ENCODE peak calls at places on chromosomes 3 and 15, in five cellular contexts. U is uterus, R is testis, P is A549, E is right lobe of liver. D is an unnamed sample.

GRCh38 chr15:61459785-61460707 is 230.9 kb upstream of the RORA start:
- DNase-seq in U (no peak), R (no peak), P (no peak), E (no peak), D (no peak)

GRCh38 chr15:70875001-70875782 is 17.0 kb downstream of the THAP10 start:
- DNase-seq in U (no peak), R (no peak), P (no peak), E (no peak), D (no peak)

GRCh38 chr3:11568503-11569155 is 75.1 kb downstream of the VGLL4 start:
- DNase-seq in U (peak), R (peak), P (peak), E (peak), D (peak)

GRCh38 chr15:31197497-31198414 is 96.2 kb upstream of the TRPM1 start:
- DNase-seq in U (no peak), R (peak), P (no peak), E (peak), D (peak)

GRCh38 chr3:189276481-189277190 is 104.9 kb downstream of the TPRG1 start:
- DNase-seq in U (no peak), R (peak), P (no peak), E (no peak), D (no peak)

GRCh38 chr15:76393614-76394013 is 57.0 kb downstream of the ISL2 start:
- DNase-seq in U (no peak), R (no peak), P (no peak), E (no peak), D (no peak)

GRCh38 chr3:73848173-73848751 is 223.5 kb upstream of the PDZRN3 start:
- DNase-seq in U (no peak), R (peak), P (no peak), E (no peak), D (peak)

GRCh38 chr3:119700269-119700919 is 2.4 kb upstream of the CFAP91 start:
- DNase-seq in U (no peak), R (no peak), P (no peak), E (no peak), D (peak)

GRCh38 chr3:83426311-83426710 is 1532.5 kb upstream of the CADM2 start:
- DNase-seq in U (no peak), R (no peak), P (no peak), E (no peak), D (no peak)

GRCh38 chr3:126895178-126896066 is 87.5 kb upstream of the PLXNA1 start:
- DNase-seq in U (no peak), R (peak), P (peak), E (no peak), D (peak)

GRCh38 chr3:183116051-183116614 is 16.8 kb upstream of the MCCC1 start:
- DNase-seq in U (no peak), R (peak), P (peak), E (peak), D (peak)

GRCh38 chr3:128280466-128281455 is 127.5 kb downstream of the EEFSEC start:
- DNase-seq in U (no peak), R (no peak), P (no peak), E (no peak), D (no peak)

GRCh38 chr3:18623220-18623619 is 198.1 kb upstream of the SATB1 start:
- DNase-seq in U (no peak), R (no peak), P (no peak), E (no peak), D (no peak)

GRCh38 chr3:109927726-109928125 is 590.4 kb upstream of the DPPA4 start:
- DNase-seq in U (no peak), R (no peak), P (no peak), E (no peak), D (no peak)

GRCh38 chr3:195297446-195297845 is 26.5 kb upstream of the XXYLT1 start:
- DNase-seq in U (no peak), R (no peak), P (no peak), E (no peak), D (no peak)

GRCh38 chr15:70248116-70249025 is 150.7 kb upstream of the TLE3 start:
- DNase-seq in U (no peak), R (no peak), P (no peak), E (no peak), D (no peak)

GRCh38 chr15:22880068-22880980 is 41.9 kb downstream of the NIPA2 start:
- DNase-seq in U (no peak), R (no peak), P (no peak), E (no peak), D (peak)

GRCh38 chr3:116001063-116001765 is 377.9 kb downstream of the GAP43 start:
- DNase-seq in U (no peak), R (no peak), P (no peak), E (no peak), D (no peak)

GRCh38 chr3:27507111-27507510 is 22.9 kb upstream of the SLC4A7 start:
- DNase-seq in U (no peak), R (no peak), P (no peak), E (no peak), D (no peak)

GRCh38 chr3:16917256-16917935 is 32.6 kb downstream of the PLCL2 start:
- DNase-seq in U (no peak), R (no peak), P (no peak), E (no peak), D (no peak)

GRCh38 chr3:79515072-79515471 is 252.7 kb downstream of the ROBO1 start:
- DNase-seq in U (no peak), R (no peak), P (no peak), E (no peak), D (no peak)

GRCh38 chr3:66748175-66748876 is 247.5 kb upstream of the LRIG1 start:
- DNase-seq in U (no peak), R (no peak), P (no peak), E (no peak), D (no peak)

GRCh38 chr3:152331018-152331541 is 62.4 kb downstream of the MBNL1 start:
- DNase-seq in U (no peak), R (no peak), P (peak), E (no peak), D (no peak)

GRCh38 chr3:25781758-25782594 is 1.3 kb downstream of the NGLY1 start:
- DNase-seq in U (no peak), R (no peak), P (no peak), E (no peak), D (no peak)

GRCh38 chr3:41598804-41599481 is 363.0 kb downstream of the ULK4 start:
- DNase-seq in U (peak), R (no peak), P (no peak), E (no peak), D (no peak)

GRCh38 chr3:127781411-127782001 is 40.8 kb downstream of the MGLL start:
- DNase-seq in U (no peak), R (no peak), P (no peak), E (no peak), D (no peak)

GRCh38 chr3:66441124-66441523 is 59.7 kb downstream of the LRIG1 start:
- DNase-seq in U (no peak), R (no peak), P (no peak), E (no peak), D (no peak)

GRCh38 chr3:41200669-41201021 is 1.3 kb downstream of the CTNNB1 start:
- DNase-seq in U (no peak), R (peak), P (no peak), E (no peak), D (no peak)

GRCh38 chr15:37586976-37587375 is 347.5 kb upstream of the TMCO5A start:
- DNase-seq in U (no peak), R (no peak), P (no peak), E (no peak), D (no peak)

GRCh38 chr3:139326131-139326530 is 17.7 kb upstream of the MRPS22 start:
- DNase-seq in U (no peak), R (no peak), P (no peak), E (no peak), D (no peak)

GRCh38 chr15:94909510-94909909 is 678.1 kb downstream of the MCTP2 start:
- DNase-seq in U (no peak), R (no peak), P (no peak), E (no peak), D (no peak)

GRCh38 chr3:10757821-10758130 is 58.3 kb upstream of the SLC6A11 start:
- DNase-seq in U (no peak), R (no peak), P (no peak), E (no peak), D (no peak)

GRCh38 chr3:24802614-24803013 is 308.0 kb upstream of the THRB start:
- DNase-seq in U (no peak), R (no peak), P (no peak), E (no peak), D (no peak)

GRCh38 chr3:111032677-111033076 is 38.9 kb upstream of the NECTIN3 start:
- DNase-seq in U (no peak), R (no peak), P (no peak), E (no peak), D (no peak)

DNA sequence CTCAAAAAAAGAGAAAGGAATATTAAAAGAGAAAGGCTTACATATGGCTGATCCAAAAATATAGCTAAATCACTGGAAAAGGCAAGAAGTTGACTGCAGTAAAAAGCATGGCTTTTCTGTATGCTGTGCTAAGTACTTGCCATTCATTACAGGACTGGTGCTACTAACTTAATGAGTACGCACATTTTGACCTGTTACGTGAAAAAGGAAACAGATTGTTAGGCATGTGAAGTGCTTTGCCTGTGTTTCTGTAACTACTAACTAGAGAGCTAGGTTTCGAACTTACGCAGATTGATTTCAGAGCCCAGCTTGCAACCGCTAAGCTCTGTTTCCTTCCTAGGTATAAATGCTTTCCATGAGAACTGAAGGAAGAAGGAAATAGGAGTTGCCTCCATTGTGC is 2.8 kb downstream of the TRNT1 start:
- DNase-seq in U (no peak), R (no peak), P (no peak), E (no peak), D (no peak)
- TF ChIP-seq CTCF in U (no peak), R (no peak), P (no peak), E (no peak), D (no peak)

DNA sequence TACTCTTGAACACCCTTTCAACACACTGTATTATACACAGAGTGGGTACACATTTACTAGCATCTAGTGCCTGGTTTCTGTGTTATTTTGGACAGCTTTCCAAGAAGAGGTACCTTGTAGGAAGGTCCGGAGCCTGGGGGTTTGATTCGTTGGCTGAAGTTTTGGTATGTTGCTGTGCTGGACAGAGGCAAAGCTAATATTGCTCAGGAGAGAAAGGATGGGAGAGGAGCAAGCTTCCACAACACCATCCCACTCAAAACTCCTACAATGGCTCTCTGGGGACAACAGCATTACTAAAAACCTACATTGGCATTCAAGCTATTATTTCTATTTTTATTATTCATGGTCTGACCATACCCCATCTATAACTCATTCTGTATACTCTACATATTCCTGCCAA is 1.1 kb upstream of the LYSMD2 start:
- DNase-seq in U (no peak), R (no peak), P (no peak), E (no peak), D (no peak)
- TF ChIP-seq POLR2A in U (no peak), R (no peak), P (no peak), E (no peak), D (no peak)

GRCh38 chr3:173410836-173411235 is 13.3 kb downstream of the NLGN1 start:
- DNase-seq in U (no peak), R (no peak), P (no peak), E (no peak), D (no peak)

DNA sequence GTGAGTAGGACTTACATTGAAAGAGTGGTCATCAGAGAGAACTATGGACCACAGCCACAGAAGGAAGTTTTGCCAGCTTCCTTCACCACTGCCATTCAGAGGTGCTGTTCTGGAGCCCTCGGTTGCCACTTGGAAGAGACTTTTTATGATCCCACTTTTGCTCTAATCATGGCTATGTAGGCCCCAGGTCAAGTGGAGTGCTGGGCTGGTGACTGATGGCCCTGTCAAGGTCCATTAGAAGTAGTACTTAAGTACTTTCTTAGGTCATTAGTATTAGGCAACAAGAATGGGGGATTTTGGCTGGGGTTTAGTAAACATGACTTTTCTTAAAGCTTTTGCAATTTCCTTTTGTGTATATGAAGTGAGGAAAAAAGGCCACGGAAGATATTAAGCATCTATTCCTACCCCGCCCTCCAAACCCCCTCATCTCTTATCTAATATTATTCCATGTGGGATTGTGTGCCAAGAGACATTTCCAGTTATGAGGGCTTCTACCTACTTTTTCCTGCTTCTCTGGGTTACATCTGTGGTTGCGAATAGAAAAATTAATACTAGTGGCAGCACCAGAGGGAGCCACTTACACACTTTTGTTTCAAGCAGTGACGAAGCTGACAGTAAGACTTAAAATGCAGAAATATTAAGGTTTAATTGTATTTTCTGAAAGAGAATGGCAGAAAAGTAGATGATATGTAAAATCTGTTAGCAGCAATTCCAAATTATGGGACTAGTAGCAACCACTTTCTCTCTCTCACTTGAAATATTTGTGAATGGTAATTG is 13.9 kb downstream of the NLGN1 start:
- DNase-seq in U (no peak), R (peak), P (no peak), E (no peak), D (peak)
- TF ChIP-seq CTCF in U (peak), R (peak), P (peak), E (no peak), D (peak)

GRCh38 chr3:32876920-32877319 is 59.1 kb downstream of the TRIM71 start:
- DNase-seq in U (no peak), R (no peak), P (no peak), E (no peak), D (no peak)
- TF ChIP-seq POLR2A in U (no peak), R (no peak), P (no peak), E (no peak), D (no peak)

GRCh38 chr3:107794664-107795443 is 272.1 kb downstream of the BBX start:
- DNase-seq in U (peak), R (no peak), P (no peak), E (no peak), D (no peak)
- TF ChIP-seq CTCF in U (peak), R (no peak), P (peak), E (no peak), D (no peak)

DNA sequence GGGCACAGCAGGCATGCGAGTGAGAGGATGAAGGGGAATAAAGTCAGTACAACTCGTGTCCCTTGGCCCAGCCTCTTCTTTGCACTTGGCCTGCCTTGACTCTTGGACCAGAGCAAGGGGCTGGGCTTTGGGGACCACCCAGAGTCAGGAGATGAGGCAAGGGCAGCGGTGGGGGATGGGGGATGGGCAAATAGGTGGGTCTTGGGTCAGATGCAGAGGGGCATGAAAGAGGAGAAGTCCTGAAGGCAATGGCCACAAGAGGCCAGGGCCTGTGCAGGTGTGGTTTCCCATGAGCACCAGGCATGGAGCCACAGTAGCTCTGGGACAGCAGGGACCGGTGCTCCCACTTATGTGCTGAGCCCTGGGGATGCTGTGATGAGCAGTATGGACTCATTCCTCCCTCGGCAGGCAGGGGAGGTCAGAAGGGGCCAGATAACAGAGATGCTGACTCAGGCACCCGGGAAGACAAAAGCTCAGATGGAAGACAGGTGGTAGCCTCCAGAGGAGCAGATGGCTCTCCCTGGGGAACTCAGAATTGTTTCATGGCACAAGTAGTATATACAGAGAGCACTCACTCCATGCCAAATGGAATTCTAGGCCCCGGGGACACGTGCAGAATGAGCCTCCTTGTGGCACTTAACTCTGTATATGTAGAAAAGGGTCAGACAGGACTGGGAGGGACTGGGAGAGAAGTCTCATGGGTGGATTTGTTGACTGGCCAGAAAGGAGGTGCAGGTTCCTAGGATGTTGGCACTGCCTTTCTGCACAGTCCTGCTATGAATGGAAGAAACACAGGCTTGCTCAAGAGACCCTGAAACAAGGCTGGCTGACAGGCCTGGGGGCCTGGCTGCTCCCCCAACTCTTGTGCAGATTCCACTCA is 14.3 kb downstream of the ZBTB47 start:
- DNase-seq in U (peak), R (no peak), P (no peak), E (no peak), D (no peak)
- TF ChIP-seq POLR2A in U (no peak), R (no peak), P (no peak), E (no peak), D (no peak)

DNA sequence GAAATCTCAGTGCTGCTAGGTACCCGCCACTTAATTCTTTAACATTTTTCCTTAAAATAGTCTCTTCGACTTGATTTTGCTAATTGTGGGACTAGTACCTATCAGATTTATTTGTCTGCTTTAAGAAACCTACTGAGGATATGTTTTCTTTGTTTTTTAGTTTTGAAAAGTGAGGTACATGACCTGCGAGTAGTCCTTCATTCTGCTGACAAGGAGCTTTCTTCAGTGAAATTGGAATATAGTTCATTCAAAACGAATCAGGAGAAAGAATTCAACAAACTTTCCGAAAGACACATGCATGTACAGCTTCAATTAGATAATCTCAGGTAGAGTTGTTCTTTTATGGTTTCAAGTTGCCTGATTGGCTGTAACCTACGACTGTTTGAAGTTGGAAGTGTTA is 47.0 kb upstream of the TMEM42 start:
- DNase-seq in U (no peak), R (no peak), P (no peak), E (no peak), D (no peak)
- TF ChIP-seq CTCF in U (no peak), R (no peak), P (no peak), E (no peak), D (no peak)

DNA sequence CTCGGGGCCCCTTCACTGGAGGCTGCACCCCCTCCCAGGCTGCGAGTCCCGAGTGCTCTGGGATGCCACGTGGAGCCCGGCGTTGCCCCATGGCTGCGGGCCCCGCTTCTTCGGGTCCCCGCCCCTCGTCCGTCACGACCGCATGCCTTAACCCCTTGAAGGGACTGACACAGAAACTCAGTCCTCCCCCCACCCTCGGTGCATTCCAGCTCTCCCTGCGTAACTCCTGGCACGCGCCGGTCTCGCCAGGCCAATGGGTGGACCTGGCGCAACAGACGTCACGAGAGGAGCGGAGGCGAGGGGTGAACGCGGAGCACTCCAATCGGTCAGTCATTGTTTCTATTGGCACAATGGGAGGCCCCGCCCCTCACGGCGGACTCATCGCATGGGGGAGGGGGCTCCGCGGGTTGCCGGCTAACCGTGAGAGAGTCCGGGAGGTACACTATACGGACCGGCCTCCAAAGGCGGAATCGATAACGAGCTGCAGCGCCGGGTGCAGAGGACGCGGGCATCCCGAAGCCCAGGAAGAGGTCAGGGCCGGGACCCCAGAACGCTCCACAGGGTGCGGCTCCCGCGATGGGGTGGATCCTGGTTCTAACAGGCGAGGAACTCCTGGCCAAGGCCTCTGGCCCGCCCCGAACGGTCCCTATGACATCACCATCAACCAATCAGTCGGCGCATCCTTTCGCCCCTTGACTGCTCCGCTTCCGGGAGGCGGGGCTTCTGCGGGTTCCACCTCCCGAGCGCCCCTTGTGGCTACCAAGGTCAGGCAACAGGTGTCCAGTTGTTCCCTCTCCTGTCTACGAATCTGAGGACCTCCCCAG is 1.0 kb upstream of the CELSR3 start:
- DNase-seq in U (peak), R (peak), P (peak), E (peak), D (peak)
- TF ChIP-seq POLR2A in U (peak), R (no peak), P (peak), E (peak), D (peak)